ENCODE peak calls at places on chromosomes 6 and 20, in nine cellular contexts. W, L, E, N, G, Z, P, H and R are unnamed samples.

GRCh38 chr6:53201270-53201669 is 52.6 kb upstream of the GCM1 start:
- DNase-seq in W (no peak), L (no peak), E (no peak), N (no peak), G (no peak), Z (no peak), P (no peak), H (no peak), R (no peak)

GRCh38 chr20:36346256-36346655 is 40.1 kb downstream of the DLGAP4 start:
- DNase-seq in W (no peak), L (no peak), E (no peak), N (no peak), G (no peak), Z (no peak), P (no peak), H (no peak), R (no peak)

GRCh38 chr6:706819-707381 is 14.0 kb upstream of the EXOC2 start:
- DNase-seq in W (no peak), L (no peak), E (no peak), N (no peak), G (no peak), Z (no peak), P (no peak), H (no peak), R (no peak)

GRCh38 chr6:40674170-40674569 is 87.0 kb upstream of the LRFN2 start:
- DNase-seq in W (no peak), L (no peak), E (no peak), N (no peak), G (no peak), Z (no peak), P (no peak), H (no peak), R (no peak)

GRCh38 chr6:168885196-168885595 is 368.4 kb downstream of the THBS2 start:
- DNase-seq in W (no peak), L (no peak), E (no peak), N (no peak), G (no peak), Z (no peak), P (no peak), H (no peak), R (no peak)

GRCh38 chr20:21102691-21103311 is 3.4 kb downstream of the LINC00237 start:
- DNase-seq in W (peak), L (no peak), E (no peak), N (peak), G (no peak), Z (no peak), P (no peak), H (no peak), R (peak)

GRCh38 chr6:121297699-121298098 is 36.6 kb downstream of the TBC1D32 start:
- DNase-seq in W (no peak), L (no peak), E (no peak), N (no peak), G (no peak), Z (no peak), P (no peak), H (no peak), R (no peak)

GRCh38 chr6:593139-593906 is 63.6 kb downstream of the HUS1B start:
- DNase-seq in W (peak), L (peak), E (peak), N (peak), G (peak), Z (no peak), P (peak), H (peak), R (peak)

GRCh38 chr6:141024526-141024925 is 1108.2 kb upstream of the GJE1 start:
- DNase-seq in W (no peak), L (no peak), E (no peak), N (no peak), G (no peak), Z (no peak), P (no peak), H (no peak), R (no peak)

GRCh38 chr20:14245368-14245970 is 91.9 kb downstream of the FLRT3 start:
- DNase-seq in W (peak), L (no peak), E (no peak), N (no peak), G (no peak), Z (no peak), P (no peak), H (no peak), R (no peak)

GRCh38 chr20:5510446-5510845 is 193.7 kb upstream of the PROKR2 start:
- DNase-seq in W (peak), L (peak), E (no peak), N (peak), G (no peak), Z (no peak), P (no peak), H (no peak), R (no peak)

GRCh38 chr20:47761478-47762047 is 23.7 kb downstream of the SULF2 start:
- DNase-seq in W (peak), L (no peak), E (no peak), N (peak), G (no peak), Z (no peak), P (no peak), H (no peak), R (no peak)

GRCh38 chr6:89162047-89162371 is 16.2 kb downstream of the PM20D2 start:
- DNase-seq in W (no peak), L (no peak), E (no peak), N (no peak), G (no peak), Z (peak), P (no peak), H (no peak), R (peak)

GRCh38 chr20:58044286-58044685 is 184.2 kb downstream of the ANKRD60 start:
- DNase-seq in W (no peak), L (no peak), E (no peak), N (no peak), G (no peak), Z (no peak), P (no peak), H (no peak), R (no peak)

GRCh38 chr6:50145125-50145524 is 95.4 kb upstream of the DEFB112 start:
- DNase-seq in W (peak), L (no peak), E (no peak), N (peak), G (no peak), Z (no peak), P (no peak), H (no peak), R (no peak)

GRCh38 chr6:123804771-123805540 is 1.3 kb downstream of the NKAIN2 start:
- DNase-seq in W (no peak), L (no peak), E (no peak), N (no peak), G (no peak), Z (no peak), P (no peak), H (no peak), R (no peak)

GRCh38 chr6:7629321-7629720 is 39.3 kb downstream of the SNRNP48 start:
- DNase-seq in W (no peak), L (no peak), E (no peak), N (no peak), G (no peak), Z (no peak), P (no peak), H (no peak), R (no peak)

GRCh38 chr20:1803216-1804128 is 91.7 kb upstream of the SIRPA start:
- DNase-seq in W (peak), L (peak), E (no peak), N (peak), G (no peak), Z (peak), P (no peak), H (peak), R (peak)

GRCh38 chr6:47917202-47917601 is 135.4 kb downstream of the OPN5 start:
- DNase-seq in W (no peak), L (no peak), E (no peak), N (no peak), G (no peak), Z (no peak), P (no peak), H (no peak), R (no peak)

GRCh38 chr6:84119277-84119676 is 85.7 kb downstream of the MRAP2 start:
- DNase-seq in W (no peak), L (no peak), E (no peak), N (no peak), G (no peak), Z (no peak), P (no peak), H (no peak), R (no peak)

GRCh38 chr6:22828179-22829062 is 259.1 kb downstream of the HDGFL1 start:
- DNase-seq in W (peak), L (peak), E (no peak), N (peak), G (peak), Z (no peak), P (no peak), H (peak), R (no peak)

GRCh38 chr6:129105035-129105434 is 222.1 kb downstream of the LAMA2 start:
- DNase-seq in W (peak), L (no peak), E (no peak), N (peak), G (no peak), Z (peak), P (no peak), H (no peak), R (no peak)

GRCh38 chr6:10598084-10598960 is 77.2 kb downstream of the GCNT2 start:
- DNase-seq in W (peak), L (no peak), E (no peak), N (no peak), G (no peak), Z (no peak), P (no peak), H (no peak), R (no peak)

GRCh38 chr20:61571221-61571620 is 319.2 kb downstream of the CDH4 start:
- DNase-seq in W (no peak), L (no peak), E (no peak), N (no peak), G (no peak), Z (no peak), P (no peak), H (no peak), R (no peak)

GRCh38 chr20:40156600-40157307 is 532.3 kb downstream of the MAFB start:
- DNase-seq in W (no peak), L (no peak), E (no peak), N (no peak), G (no peak), Z (no peak), P (no peak), H (no peak), R (no peak)

GRCh38 chr6:21263531-21264287 is 329.8 kb upstream of the SOX4 start:
- DNase-seq in W (no peak), L (peak), E (no peak), N (no peak), G (peak), Z (no peak), P (no peak), H (peak), R (no peak)

GRCh38 chr20:56575157-56575556 is 42.1 kb downstream of the FAM209B start:
- DNase-seq in W (no peak), L (no peak), E (no peak), N (no peak), G (no peak), Z (no peak), P (no peak), H (no peak), R (no peak)

GRCh38 chr20:44752099-44752931 is 6.7 kb downstream of the KCNK15 start:
- DNase-seq in W (no peak), L (no peak), E (no peak), N (no peak), G (no peak), Z (no peak), P (no peak), H (no peak), R (no peak)

GRCh38 chr20:59955131-59955796 is 3.0 kb upstream of the CDH26 start:
- DNase-seq in W (peak), L (no peak), E (no peak), N (peak), G (no peak), Z (peak), P (no peak), H (peak), R (no peak)

DNA sequence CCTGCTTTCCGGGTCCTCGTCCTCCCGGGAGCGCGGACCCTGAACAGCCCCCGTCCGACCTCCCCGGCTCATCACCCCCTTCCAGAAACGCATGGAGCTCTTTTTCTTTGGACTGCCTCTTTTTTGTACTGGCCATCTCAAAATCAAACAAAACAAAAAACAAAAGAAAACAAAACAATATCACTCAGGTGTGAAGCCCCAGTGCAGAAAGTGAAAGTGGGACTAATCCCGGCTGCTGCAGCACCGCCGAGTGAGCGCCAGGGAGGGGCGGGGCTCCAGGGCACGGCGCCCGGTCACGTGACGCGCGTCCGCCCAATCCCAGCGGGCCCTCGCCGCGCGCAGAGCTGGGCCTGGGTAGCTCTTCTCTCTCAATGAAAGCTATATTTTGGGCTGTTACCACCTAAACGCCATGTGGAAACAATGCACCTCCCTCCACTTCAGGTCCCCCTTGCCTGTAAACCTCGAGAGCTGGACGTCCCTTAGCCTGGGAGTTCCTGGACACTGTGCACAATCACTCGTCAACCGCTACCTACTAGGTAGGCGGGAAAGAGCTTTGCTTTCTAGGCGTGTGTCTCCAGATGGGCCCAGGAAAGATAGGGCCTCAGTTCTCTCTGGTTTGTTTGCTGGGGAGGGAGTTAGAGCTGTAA is 93.7 kb upstream of the PRDM1 start:
- DNase-seq in W (peak), L (peak), E (peak), N (peak), G (peak), Z (peak), P (peak), H (peak), R (peak)
- H3K27ac ChIP-seq in W (no peak), L (no peak), E (peak), N (no peak), G (peak), Z (peak), P (peak), H (peak), R (no peak)

GRCh38 chr6:87718662-87719433 is 16.8 kb upstream of the AKIRIN2 start:
- DNase-seq in W (no peak), L (no peak), E (no peak), N (no peak), G (peak), Z (no peak), P (no peak), H (no peak), R (no peak)

GRCh38 chr6:87724994-87725811 is 23.2 kb upstream of the AKIRIN2 start:
- DNase-seq in W (no peak), L (no peak), E (no peak), N (no peak), G (no peak), Z (peak), P (no peak), H (no peak), R (no peak)

GRCh38 chr6:87723727-87724078 is 21.7 kb upstream of the AKIRIN2 start:
- DNase-seq in W (peak), L (no peak), E (no peak), N (no peak), G (no peak), Z (no peak), P (no peak), H (no peak), R (no peak)

GRCh38 chr6:87721311-87721710 is 19.3 kb upstream of the AKIRIN2 start:
- DNase-seq in W (no peak), L (no peak), E (no peak), N (no peak), G (no peak), Z (no peak), P (no peak), H (no peak), R (no peak)

DNA sequence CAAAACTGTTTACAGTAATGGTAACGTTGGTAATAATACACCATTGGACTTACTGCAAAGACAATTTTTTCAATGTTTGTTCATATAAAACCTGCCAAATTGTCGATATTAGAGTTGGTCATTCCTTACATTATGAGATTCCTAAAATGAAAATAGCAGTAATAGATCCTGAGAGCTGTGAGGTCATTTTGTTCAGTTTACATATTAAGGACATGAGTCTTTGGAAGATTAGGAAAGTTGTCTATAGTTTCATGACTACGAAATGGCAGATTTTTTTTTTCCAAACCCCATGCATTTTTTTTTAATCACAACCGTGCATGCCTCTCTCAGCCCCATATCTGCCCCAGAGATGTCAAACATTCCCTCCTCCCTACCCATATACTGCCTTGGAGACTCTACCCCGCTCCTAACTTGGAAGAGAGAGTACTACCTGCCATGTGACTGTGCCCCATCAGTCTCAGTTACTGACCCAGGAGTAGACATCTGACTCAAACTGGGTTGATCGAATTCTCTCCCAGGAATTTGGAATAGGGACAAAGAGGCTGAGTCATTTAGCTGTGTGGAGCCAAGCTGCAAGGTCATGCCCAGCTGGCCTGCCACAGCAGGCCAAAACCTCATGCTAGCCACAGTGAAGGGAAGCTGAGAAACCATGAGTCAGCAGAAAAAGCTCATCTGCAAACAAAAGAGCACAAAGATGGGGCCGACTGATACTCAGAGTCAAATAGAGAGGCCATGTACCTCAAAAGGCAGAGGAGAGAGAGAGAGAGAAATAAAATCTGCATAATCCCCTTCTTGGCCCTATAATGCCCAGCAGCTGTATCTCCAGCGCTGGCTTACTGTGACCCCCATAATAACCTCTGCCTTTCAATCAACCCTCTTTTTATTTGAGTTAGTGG is 21.0 kb upstream of the AKIRIN2 start:
- DNase-seq in W (peak), L (peak), E (no peak), N (peak), G (peak), Z (peak), P (no peak), H (peak), R (peak)
- H3K27ac ChIP-seq in W (peak), L (peak), E (no peak), N (no peak), G (peak), Z (peak), P (no peak), H (no peak), R (no peak)

GRCh38 chr6:101129851-101130250 is 248.7 kb upstream of the ASCC3 start:
- DNase-seq in W (no peak), L (no peak), E (no peak), N (no peak), G (no peak), Z (no peak), P (no peak), H (no peak), R (no peak)
- H3K27ac ChIP-seq in W (no peak), L (no peak), E (no peak), N (no peak), G (no peak), Z (no peak), P (no peak), H (no peak), R (no peak)

GRCh38 chr20:64082126-64082638 is 2.0 kb downstream of the LKAAEAR1 start:
- DNase-seq in W (no peak), L (no peak), E (no peak), N (peak), G (no peak), Z (no peak), P (no peak), H (no peak), R (no peak)

GRCh38 chr20:64083380-64084208 is 604 bp downstream of the LKAAEAR1 start:
- DNase-seq in W (peak), L (peak), E (peak), N (peak), G (peak), Z (no peak), P (peak), H (peak), R (no peak)

GRCh38 chr20:64081620-64081964 is 1.7 kb downstream of the OPRL1 start:
- DNase-seq in W (no peak), L (no peak), E (no peak), N (no peak), G (no peak), Z (no peak), P (no peak), H (no peak), R (no peak)

GRCh38 chr20:64084209-64085152 is at the start of gene LKAAEAR1:
- DNase-seq in W (peak), L (no peak), E (no peak), N (peak), G (no peak), Z (no peak), P (no peak), H (no peak), R (no peak)

GRCh38 chr20:64082821-64083379 is 1.3 kb downstream of the LKAAEAR1 start:
- DNase-seq in W (no peak), L (no peak), E (no peak), N (no peak), G (no peak), Z (no peak), P (no peak), H (no peak), R (no peak)
- H3K27ac ChIP-seq in W (no peak), L (no peak), E (no peak), N (no peak), G (no peak), Z (no peak), P (no peak), H (no peak), R (no peak)

GRCh38 chr6:73577605-73578160 is 56.9 kb upstream of the EEF1A1 start:
- DNase-seq in W (peak), L (peak), E (no peak), N (no peak), G (no peak), Z (no peak), P (no peak), H (no peak), R (no peak)

GRCh38 chr6:73579851-73580246 is 59.0 kb upstream of the EEF1A1 start:
- DNase-seq in W (peak), L (peak), E (no peak), N (no peak), G (no peak), Z (peak), P (no peak), H (no peak), R (no peak)

GRCh38 chr6:73580247-73581149 is 59.7 kb upstream of the EEF1A1 start:
- DNase-seq in W (peak), L (peak), E (peak), N (peak), G (peak), Z (peak), P (peak), H (peak), R (peak)

GRCh38 chr6:73581293-73581692 is 60.5 kb upstream of the EEF1A1 start:
- DNase-seq in W (no peak), L (no peak), E (no peak), N (no peak), G (no peak), Z (no peak), P (no peak), H (no peak), R (no peak)

GRCh38 chr6:73579389-73579788 is 58.6 kb upstream of the EEF1A1 start:
- DNase-seq in W (no peak), L (no peak), E (no peak), N (no peak), G (no peak), Z (peak), P (no peak), H (no peak), R (no peak)
- H3K27ac ChIP-seq in W (peak), L (peak), E (no peak), N (peak), G (peak), Z (peak), P (peak), H (peak), R (peak)

GRCh38 chr6:134193536-134194521 is 124.1 kb downstream of the SGK1 start:
- DNase-seq in W (no peak), L (no peak), E (no peak), N (no peak), G (no peak), Z (no peak), P (no peak), H (no peak), R (no peak)
- H3K27ac ChIP-seq in W (no peak), L (no peak), E (no peak), N (no peak), G (no peak), Z (no peak), P (no peak), H (no peak), R (no peak)